ENCODE peak calls at places on chromosomes 1 and 21, in four cellular contexts. C is heart left ventricle, Z is AG09319, I is H7. X is an unnamed sample.

GRCh38 chr1:161398900-161399256 is 31.2 kb upstream of the CFAP126 start:
- DNase-seq in C (no peak), Z (no peak), I (no peak), X (no peak)

GRCh38 chr1:160711528-160712311 is at the start of gene CD48:
- DNase-seq in C (no peak), Z (no peak), I (no peak), X (no peak)

GRCh38 chr1:39381839-39382238 is 109.6 kb upstream of the BMP8A start:
- DNase-seq in C (no peak), Z (no peak), I (no peak), X (peak; percentile 51)

GRCh38 chr21:15022608-15023261 is 42.1 kb downstream of the NRIP1 start:
- DNase-seq in C (no peak), Z (no peak), I (no peak), X (no peak)

GRCh38 chr1:159932296-159933285 is 7.3 kb upstream of the TAGLN2 start:
- DNase-seq in C (no peak), Z (no peak), I (peak; percentile 41), X (no peak)

GRCh38 chr1:175824079-175824478 is 80.7 kb upstream of the TNR start:
- DNase-seq in C (peak; percentile 30), Z (no peak), I (peak; percentile 27), X (no peak)

GRCh38 chr1:7298749-7299151 is 472.3 kb upstream of the VAMP3 start:
- DNase-seq in C (no peak), Z (no peak), I (no peak), X (no peak)

GRCh38 chr1:155598842-155599331 is 11.1 kb upstream of the MSTO1 start:
- DNase-seq in C (no peak), Z (no peak), I (no peak), X (no peak)

GRCh38 chr1:215474940-215475339 is 92.2 kb upstream of the KCTD3 start:
- DNase-seq in C (no peak), Z (no peak), I (no peak), X (no peak)

GRCh38 chr1:111882986-111883560 is 106.4 kb downstream of the KCND3 start:
- DNase-seq in C (no peak), Z (no peak), I (no peak), X (no peak)

GRCh38 chr1:91053630-91054029 is 31.8 kb upstream of the ZNF644 start:
- DNase-seq in C (no peak), Z (no peak), I (no peak), X (no peak)

GRCh38 chr1:20634065-20634593 is 871 bp downstream of the PINK1 start:
- DNase-seq in C (no peak), Z (no peak), I (peak; percentile 42), X (no peak)

GRCh38 chr1:2801535-2802291 is at the start of gene TTC34:
- DNase-seq in C (no peak), Z (no peak), I (no peak), X (no peak)

GRCh38 chr1:154423303-154423987 is 18.3 kb downstream of the IL6R start:
- DNase-seq in C (no peak), Z (no peak), I (no peak), X (no peak)

GRCh38 chr1:98420376-98421097 is 241.0 kb upstream of the SNX7 start:
- DNase-seq in C (no peak), Z (no peak), I (no peak), X (no peak)

GRCh38 chr1:220918285-220918951 is 39.2 kb downstream of the HLX start:
- DNase-seq in C (no peak), Z (no peak), I (no peak), X (no peak)

GRCh38 chr1:205961405-205961804 is 18.1 kb upstream of the SLC26A9 start:
- DNase-seq in C (no peak), Z (no peak), I (no peak), X (no peak)

GRCh38 chr1:157090771-157091170 is 8.8 kb downstream of the ETV3L start:
- DNase-seq in C (no peak), Z (no peak), I (peak; percentile 31), X (no peak)

GRCh38 chr21:43864313-43864805 is 664 bp upstream of the AGPAT3 start:
- DNase-seq in C (peak; percentile 51), Z (peak; percentile 10), I (peak; percentile 94), X (peak; percentile 53)

GRCh38 chr1:73516458-73516857 is 681.5 kb downstream of the LRRIQ3 start:
- DNase-seq in C (no peak), Z (no peak), I (no peak), X (no peak)

GRCh38 chr1:208997726-208998312 is 585.7 kb upstream of the CAMK1G start:
- DNase-seq in C (no peak), Z (no peak), I (peak; percentile 50), X (no peak)

GRCh38 chr1:172966844-172967540 is 83.7 kb downstream of the TNFSF18 start:
- DNase-seq in C (no peak), Z (no peak), I (no peak), X (no peak)

GRCh38 chr1:245677446-245678240 is 522.9 kb downstream of the KIF26B start:
- DNase-seq in C (no peak), Z (no peak), I (peak; percentile 4), X (no peak)

GRCh38 chr1:11070876-11071275 is 11.1 kb upstream of the SRM start:
- DNase-seq in C (no peak), Z (no peak), I (no peak), X (no peak)

GRCh38 chr1:110945626-110946025 is 18.1 kb downstream of the LRIF1 start:
- DNase-seq in C (no peak), Z (no peak), I (no peak), X (no peak)

GRCh38 chr1:31010081-31010989 is 55.2 kb downstream of the PUM1 start:
- DNase-seq in C (no peak), Z (no peak), I (no peak), X (no peak)

GRCh38 chr1:41537257-41537656 is 52.8 kb upstream of the EDN2 start:
- DNase-seq in C (peak; percentile 25), Z (no peak), I (no peak), X (no peak)

GRCh38 chr1:234960722-234961467 is 167.7 kb downstream of the TOMM20 start:
- DNase-seq in C (no peak), Z (no peak), I (no peak), X (no peak)

GRCh38 chr1:165753934-165754333 is 14.7 kb downstream of the TMCO1 start:
- DNase-seq in C (no peak), Z (no peak), I (no peak), X (no peak)

GRCh38 chr1:107750364-107750959 is 214.5 kb downstream of the VAV3 start:
- DNase-seq in C (no peak), Z (peak; percentile 25), I (peak; percentile 34), X (no peak)

GRCh38 chr1:231590453-231591198 is 36.0 kb upstream of the DISC1 start:
- DNase-seq in C (peak; percentile 49), Z (peak; percentile 49), I (peak; percentile 65), X (peak; percentile 41)

GRCh38 chr1:157734328-157734727 is 33.8 kb upstream of the FCRL3 start:
- DNase-seq in C (no peak), Z (no peak), I (no peak), X (no peak)

GRCh38 chr1:93605812-93606512 is 75.7 kb downstream of the BCAR3 start:
- DNase-seq in C (no peak), Z (peak; percentile 67), I (no peak), X (no peak)

GRCh38 chr1:35554261-35555211 is 2.7 kb downstream of the KIAA0319L start:
- DNase-seq in C (no peak), Z (no peak), I (peak; percentile 83), X (no peak)

GRCh38 chr1:36080236-36080635 is 3.7 kb upstream of the TEKT2 start:
- DNase-seq in C (no peak), Z (no peak), I (peak; percentile 3), X (no peak)

GRCh38 chr1:41350055-41350378 is 11.2 kb upstream of the FOXO6 start:
- DNase-seq in C (no peak), Z (no peak), I (no peak), X (no peak)

GRCh38 chr1:201499795-201500669 is 6.9 kb downstream of the CSRP1 start:
- DNase-seq in C (peak; percentile 54), Z (no peak), I (peak; percentile 53), X (peak; percentile 52)